ENCODE peak calls at places on chromosome 19, in eight cellular contexts. S is lung microvascular endothelial cell; N is lower leg skin; E is M059J; V is EL; P is CD4-positive, CD25-positive, alpha-beta regulatory T cell; J is MCF 10A; T is ovary. X is an unnamed sample.

GRCh38 chr19:46840157-46840942 is 10.3 kb downstream of the AP2S1 start:
- DNase-seq in J (peak; percentile 71), N (no peak), T (peak; percentile 77), E (peak; percentile 60), S (peak; percentile 83), V (peak; percentile 71), P (peak; percentile 65), X (no peak)

GRCh38 chr19:55738302-55738701 is at the start of gene NLRP9:
- DNase-seq in N (no peak), T (no peak), P (no peak), V (no peak), S (no peak), E (no peak), J (no peak), X (no peak)

GRCh38 chr19:11435833-11436313 is 438 bp downstream of the PRKCSH start:
- DNase-seq in S (no peak), V (peak; percentile 42), J (no peak), E (peak; percentile 38), P (no peak), T (no peak), N (no peak), X (no peak)

GRCh38 chr19:45901912-45902650 is at the start of gene MYPOP:
- DNase-seq in J (peak; percentile 16), N (no peak), V (peak; percentile 19), T (no peak), E (no peak), P (no peak), S (peak; percentile 16), X (no peak)

GRCh38 chr19:14165986-14166385 is 29.6 kb upstream of the ASF1B start:
- DNase-seq in S (no peak), E (no peak), P (no peak), J (no peak), V (no peak), N (no peak), T (no peak), X (no peak)

GRCh38 chr19:1911995-1912394 is 6.8 kb downstream of the ADAT3 start:
- DNase-seq in J (no peak), E (no peak), N (no peak), P (no peak), S (no peak), T (no peak), V (no peak), X (no peak)

GRCh38 chr19:31096047-31096446 is 253.2 kb downstream of the TSHZ3 start:
- DNase-seq in P (no peak), V (no peak), J (no peak), E (no peak), S (no peak), N (no peak), T (no peak), X (no peak)

GRCh38 chr19:38744298-38744681 is at the start of gene CAPN12:
- DNase-seq in E (no peak), S (no peak), P (no peak), T (no peak), N (no peak), J (no peak), V (no peak), X (no peak)

GRCh38 chr19:18257503-18258470 is 16.5 kb downstream of the IQCN start:
- DNase-seq in T (no peak), S (no peak), E (peak; percentile 64), V (no peak), N (no peak), J (no peak), P (no peak), X (no peak)

GRCh38 chr19:47112664-47113445 is 721 bp downstream of the ZC3H4 start:
- DNase-seq in T (peak; percentile 99), E (peak; percentile 99), P (peak; percentile 100), S (peak; percentile 99), V (peak; percentile 100), J (peak; percentile 100), N (peak; percentile 99), X (peak; percentile 100)

GRCh38 chr19:17830567-17831418 is 9.5 kb upstream of the INSL3 start:
- DNase-seq in V (peak; percentile 34), N (no peak), J (no peak), E (peak; percentile 78), S (peak; percentile 87), T (peak; percentile 98), P (no peak), X (no peak)

X was measured in gastrocnemius medialis.